ENCODE peak calls at places on chromosome 15, in five cellular contexts. K is H9, G is ELF-1, J is GM12865, N is HCT116. E is an unnamed sample.

GRCh38 chr15:48722764-48723661 is 77.5 kb upstream of the FBN1 start:
- DNase-seq in G (no peak), K (no peak), J (no peak), N (peak), E (no peak)

GRCh38 chr15:80031841-80032240 is 27.6 kb upstream of the ZFAND6 start:
- DNase-seq in K (no peak), N (no peak), G (no peak), J (peak), E (peak)

GRCh38 chr15:40957581-40958051 is 4.3 kb downstream of the CHAC1 start:
- DNase-seq in G (no peak), K (no peak), N (no peak), J (no peak), E (no peak)

GRCh38 chr15:89121414-89121813 is 33.2 kb downstream of the ABHD2 start:
- DNase-seq in G (no peak), N (no peak), J (no peak), K (no peak), E (no peak)

GRCh38 chr15:48433226-48433886 is 102.1 kb downstream of the DUT start:
- DNase-seq in G (no peak), K (no peak), J (peak), N (no peak), E (no peak)

GRCh38 chr15:86620636-86621349 is 541.1 kb downstream of the AGBL1 start:
- DNase-seq in K (no peak), N (no peak), J (no peak), G (no peak), E (no peak)

GRCh38 chr15:84099181-84099580 is 136.4 kb upstream of the GOLGA6L4 start:
- DNase-seq in N (no peak), G (no peak), J (peak), K (no peak), E (no peak)

GRCh38 chr15:70196314-70197291 is 98.9 kb upstream of the TLE3 start:
- DNase-seq in J (peak), G (peak), K (peak), N (no peak), E (peak)

GRCh38 chr15:80599359-80599758 is 95.8 kb upstream of the ABHD17C start:
- DNase-seq in N (no peak), J (no peak), K (no peak), G (no peak), E (no peak)

GRCh38 chr15:84604804-84605203 is 4.0 kb downstream of the ZSCAN2 start:
- DNase-seq in N (no peak), J (peak), G (no peak), K (no peak), E (no peak)

GRCh38 chr15:90675464-90675863 is 41.7 kb upstream of the BLM start:
- DNase-seq in J (no peak), G (no peak), N (no peak), K (no peak), E (no peak)

GRCh38 chr15:62752687-62753517 is 289.6 kb upstream of the TPM1 start:
- DNase-seq in N (no peak), J (no peak), G (no peak), K (no peak), E (no peak)

GRCh38 chr15:90327313-90327712 is 24.8 kb upstream of the ZNF774 start:
- DNase-seq in N (no peak), J (no peak), K (no peak), G (no peak), E (peak)

GRCh38 chr15:59200560-59200959 is 6.1 kb upstream of the LDHAL6B start:
- DNase-seq in G (no peak), J (no peak), K (no peak), N (no peak), E (no peak)

GRCh38 chr15:37109952-37110630 is 9.7 kb upstream of the MEIS2 start:
- DNase-seq in N (no peak), K (peak), G (peak), J (no peak), E (peak)

GRCh38 chr15:24760066-24760465 is 84.5 kb downstream of the NPAP1 start:
- DNase-seq in K (no peak), G (no peak), J (no peak), N (no peak), E (no peak)

GRCh38 chr15:32824777-32825176 is 107.0 kb downstream of the GREM1 start:
- DNase-seq in J (no peak), K (no peak), G (no peak), N (no peak), E (no peak)

E was measured in lower leg skin.